ENCODE peak calls at places on chromosomes 16 and 17, in ten cellular contexts. P is HCT116; Q is lung; U is transverse colon; K is GM23248; V is CD4-positive, alpha-beta memory T cell; A is effector memory CD4-positive, alpha-beta T cell; G is cardiac muscle cell; J is breast epithelium; R is CD4-positive, alpha-beta T cell. Z is an unnamed sample.

GRCh38 chr17:74485012-74485743 is 18.7 kb downstream of the CD300A start:
- DNase-seq in P (no peak), V (no peak), G (no peak), J (no peak), K (no peak), Q (no peak), A (no peak), R (no peak), U (no peak), Z (no peak)

GRCh38 chr17:72417627-72418026 is 296.8 kb downstream of the SOX9 start:
- DNase-seq in A (no peak), P (no peak), U (no peak), V (no peak), G (no peak), R (no peak), K (no peak), J (no peak), Q (no peak), Z (no peak)

GRCh38 chr17:13311301-13311700 is 290.4 kb downstream of the HS3ST3A1 start:
- DNase-seq in U (no peak), V (no peak), A (no peak), P (no peak), G (no peak), R (no peak), Q (no peak), K (peak), J (peak), Z (no peak)

GRCh38 chr16:61812251-61812650 is 224.0 kb downstream of the CDH8 start:
- DNase-seq in A (no peak), R (no peak), P (no peak), U (no peak), J (no peak), G (no peak), Q (no peak), K (no peak), V (no peak), Z (no peak)

GRCh38 chr16:1378804-1379053 is 27.0 kb downstream of the GNPTG start:
- DNase-seq in Q (no peak), K (no peak), J (no peak), V (no peak), A (no peak), G (no peak), P (no peak), U (no peak), R (no peak), Z (peak)

GRCh38 chr16:7506363-7506762 is 173.7 kb downstream of the RBFOX1 start:
- DNase-seq in P (no peak), K (no peak), Q (no peak), R (no peak), V (no peak), G (no peak), U (no peak), J (no peak), A (no peak), Z (no peak)

GRCh38 chr17:61352771-61353170 is 46.9 kb upstream of the TBX2 start:
- DNase-seq in K (no peak), U (no peak), Q (no peak), J (no peak), P (no peak), A (no peak), G (no peak), V (no peak), R (no peak), Z (no peak)

GRCh38 chr16:71895679-71896385 is 501 bp downstream of the IST1 start:
- DNase-seq in P (no peak), V (no peak), A (no peak), R (no peak), J (peak), Q (peak), K (peak), G (peak), U (peak), Z (no peak)

GRCh38 chr16:87963400-87963799 is 12.2 kb downstream of the BANP start:
- DNase-seq in U (no peak), R (peak), J (no peak), P (no peak), V (peak), Q (no peak), G (no peak), A (peak), K (peak), Z (no peak)

GRCh38 chr17:49388692-49389513 is 25.8 kb downstream of the PHB1 start:
- DNase-seq in Q (no peak), P (no peak), G (no peak), A (no peak), V (no peak), U (no peak), J (no peak), K (peak), R (no peak), Z (no peak)

GRCh38 chr17:39152134-39152884 is 872 bp upstream of the PLXDC1 start:
- DNase-seq in V (peak), Q (no peak), K (no peak), A (no peak), P (peak), U (peak), R (peak), J (no peak), G (peak), Z (no peak)

GRCh38 chr17:36463916-36464764 is 22.3 kb upstream of the ZNHIT3 start:
- DNase-seq in A (no peak), V (peak), Q (peak), P (peak), J (no peak), R (no peak), G (peak), K (peak), U (peak), Z (peak)

GRCh38 chr16:48408688-48409087 is 23.5 kb upstream of the SIAH1 start:
- DNase-seq in Q (no peak), A (no peak), P (no peak), K (peak), R (no peak), U (peak), V (no peak), G (no peak), J (no peak), Z (no peak)

DNA sequence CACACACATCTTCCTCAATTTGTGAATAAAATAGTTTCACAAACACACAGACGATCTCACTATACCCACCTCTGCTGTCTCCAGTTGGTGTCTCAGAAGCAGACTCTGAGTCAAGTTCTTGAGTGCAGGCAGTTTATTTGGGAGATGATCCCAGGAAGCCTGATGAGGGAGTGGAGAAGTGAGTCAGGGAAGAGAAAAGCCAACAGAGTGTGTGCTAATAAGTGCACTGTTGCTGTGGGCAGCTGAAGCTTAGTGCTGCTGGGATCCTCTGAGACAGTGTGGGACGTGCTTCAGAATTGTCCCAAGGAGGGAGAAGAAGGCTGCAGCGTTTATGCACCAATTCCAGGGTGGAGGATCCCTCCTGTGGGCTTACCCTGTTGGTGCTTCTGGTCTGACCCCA is 423.2 kb upstream of the C16orf82 start:
- DNase-seq in A (no peak), K (peak), G (no peak), Q (peak), U (no peak), J (no peak), R (no peak), V (no peak), P (no peak), Z (no peak)
- H3K27ac ChIP-seq in A (no peak), K (no peak), G (no peak), Q (no peak), U (no peak), J (no peak), R (no peak), V (no peak), P (no peak), Z (no peak)

GRCh38 chr17:28747046-28747691 is 3.4 kb downstream of the TRAF4 start:
- DNase-seq in A (no peak), V (no peak), P (no peak), U (peak), J (peak), Q (peak), G (no peak), K (no peak), R (no peak), Z (no peak)
- H3K27ac ChIP-seq in A (no peak), V (no peak), P (peak), U (peak), J (peak), Q (no peak), G (peak), K (no peak), R (peak), Z (peak)

GRCh38 chr17:42339221-42339620 is 49.0 kb downstream of the STAT3 start:
- DNase-seq in G (no peak), J (no peak), U (no peak), K (no peak), A (no peak), R (no peak), P (no peak), V (no peak), Q (no peak), Z (no peak)
- H3K27ac ChIP-seq in G (no peak), J (no peak), U (no peak), K (no peak), A (peak), R (no peak), P (no peak), V (no peak), Q (no peak), Z (no peak)

GRCh38 chr16:59688006-59688405 is 953.9 kb upstream of the GOT2 start:
- DNase-seq in R (no peak), V (no peak), J (no peak), P (no peak), U (no peak), A (no peak), Q (no peak), K (no peak), G (no peak), Z (no peak)
- H3K27ac ChIP-seq in R (no peak), V (no peak), J (no peak), P (no peak), U (no peak), A (no peak), Q (no peak), K (no peak), G (peak), Z (no peak)

GRCh38 chr17:71378741-71379140 is 742.1 kb upstream of the SOX9 start:
- DNase-seq in U (no peak), K (no peak), G (peak), V (no peak), R (no peak), P (no peak), A (no peak), J (no peak), Q (no peak), Z (no peak)

GRCh38 chr17:71380535-71380934 is 740.3 kb upstream of the SOX9 start:
- DNase-seq in P (no peak), K (no peak), U (no peak), Q (no peak), A (no peak), R (no peak), V (no peak), J (no peak), G (no peak), Z (no peak)

GRCh38 chr17:71378036-71378435 is 742.8 kb upstream of the SOX9 start:
- DNase-seq in V (no peak), P (no peak), G (no peak), U (no peak), R (no peak), K (peak), A (no peak), J (no peak), Q (no peak), Z (no peak)

GRCh38 chr17:71379512-71379911 is 741.3 kb upstream of the SOX9 start:
- DNase-seq in G (no peak), A (no peak), J (no peak), P (no peak), K (no peak), Q (no peak), V (no peak), U (no peak), R (no peak), Z (no peak)

GRCh38 chr17:71375948-71376347 is 744.9 kb upstream of the SOX9 start:
- DNase-seq in A (no peak), K (no peak), P (no peak), Q (no peak), U (no peak), J (no peak), G (no peak), R (no peak), V (no peak), Z (no peak)
- H3K27ac ChIP-seq in A (no peak), K (no peak), P (no peak), Q (no peak), U (no peak), J (no peak), G (no peak), R (no peak), V (no peak), Z (no peak)

DNA sequence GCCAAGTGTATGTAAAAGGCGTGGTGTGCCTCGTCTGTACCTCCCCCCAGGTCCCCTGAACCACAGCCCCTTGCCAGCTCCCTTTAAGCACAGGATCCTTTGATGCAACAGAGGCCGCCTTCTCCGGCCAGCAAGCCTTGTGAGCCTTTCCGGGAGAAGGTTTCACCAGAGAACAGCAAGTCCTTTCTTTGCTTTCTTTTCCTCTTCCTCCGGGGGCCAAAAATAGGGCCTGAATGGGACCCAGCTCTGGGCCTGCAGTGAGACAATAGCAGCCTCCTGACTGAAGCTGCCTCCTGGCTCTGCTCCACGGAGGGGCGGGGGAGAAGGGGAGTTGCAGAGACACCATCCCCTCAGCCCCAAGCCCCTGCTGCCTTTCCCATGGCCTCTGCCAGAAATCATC is 9.0 kb downstream of the ADGRG1 start:
- DNase-seq in V (no peak), Q (no peak), G (no peak), P (no peak), K (no peak), R (no peak), A (no peak), U (no peak), J (peak), Z (no peak)
- H3K27ac ChIP-seq in V (no peak), Q (peak), G (no peak), P (no peak), K (no peak), R (no peak), A (no peak), U (peak), J (peak), Z (no peak)

GRCh38 chr17:65047939-65048338 is 8.6 kb downstream of the GNA13 start:
- DNase-seq in P (no peak), A (no peak), R (no peak), J (no peak), G (no peak), V (no peak), K (no peak), Q (no peak), U (no peak), Z (no peak)
- H3K27ac ChIP-seq in P (no peak), A (peak), R (no peak), J (no peak), G (peak), V (peak), K (no peak), Q (peak), U (peak), Z (no peak)

GRCh38 chr17:17507465-17508011 is 11.3 kb upstream of the RASD1 start:
- DNase-seq in G (no peak), J (no peak), U (no peak), R (no peak), P (no peak), V (no peak), A (no peak), K (no peak), Q (no peak), Z (no peak)
- H3K27ac ChIP-seq in G (peak), J (no peak), U (no peak), R (no peak), P (no peak), V (no peak), A (no peak), K (no peak), Q (no peak), Z (no peak)

Z was measured in epithelial cell of prostate.